ENCODE peak calls at places on chromosomes 11 and 22, in eight cellular contexts. K is effector memory CD8-positive, alpha-beta T cell; C is activated T-cell treated with anti-CD3 and anti-CD28 coated beads for 1 hour; U is mucosa of descending colon; X is Kasumi-1; B is uterus; Y is RCC 7860; F is HepG2. M is an unnamed sample.

GRCh38 chr11:134559617-134559992 is 147.6 kb upstream of the B3GAT1 start:
- DNase-seq in B (no peak), C (no peak), K (no peak), X (no peak), Y (no peak), F (no peak), U (no peak), M (no peak)

GRCh38 chr11:102678022-102678421 is 27.5 kb downstream of the MMP27 start:
- DNase-seq in X (no peak), Y (no peak), C (no peak), U (no peak), K (no peak), B (no peak), F (no peak), M (no peak)

GRCh38 chr11:113773092-113773415 is 438 bp downstream of the ZW10 start:
- DNase-seq in F (peak), C (no peak), Y (no peak), U (peak), K (no peak), B (no peak), X (peak), M (no peak)

GRCh38 chr22:44313385-44314006 is 745 bp upstream of the SHISAL1 start:
- DNase-seq in F (no peak), Y (no peak), U (peak), C (no peak), B (peak), K (no peak), X (no peak), M (no peak)

GRCh38 chr11:134340354-134340964 is 8.7 kb downstream of the GLB1L2 start:
- DNase-seq in X (no peak), K (no peak), F (no peak), B (no peak), Y (no peak), U (peak), C (no peak), M (no peak)

GRCh38 chr22:37735054-37735453 is 38.2 kb downstream of the TRIOBP start:
- DNase-seq in B (no peak), C (no peak), Y (peak), K (no peak), X (no peak), F (peak), U (no peak), M (peak)

GRCh38 chr11:96254087-96254486 is 88.9 kb downstream of the MAML2 start:
- DNase-seq in Y (no peak), C (no peak), B (no peak), X (peak), U (no peak), K (peak), F (peak), M (no peak)

GRCh38 chr11:115303929-115304328 is 200.3 kb downstream of the CADM1 start:
- DNase-seq in K (no peak), X (no peak), C (no peak), F (no peak), U (no peak), B (no peak), Y (no peak), M (no peak)

GRCh38 chr11:7551571-7551970 is 37.8 kb downstream of the PPFIBP2 start:
- DNase-seq in U (no peak), Y (no peak), X (no peak), C (no peak), K (no peak), F (no peak), B (no peak), M (no peak)